ENCODE peak calls at places on chromosome 16, in six cellular contexts. L, B, Y, M, K and J are unnamed samples.

GRCh38 chr16:69894675-69895074 is 56.5 kb upstream of the CLEC18A start:
- DNase-seq in L (no peak), B (no peak), Y (no peak), M (no peak), K (no peak), J (no peak)

GRCh38 chr16:23729503-23730424 is 16.7 kb upstream of the ERN2 start:
- DNase-seq in L (no peak), B (peak; percentile 59), Y (peak; percentile 4), M (no peak), K (peak; percentile 4), J (no peak)

GRCh38 chr16:81928975-81929374 is 82.3 kb downstream of the SDR42E1 start:
- DNase-seq in L (no peak), B (peak; percentile 43), Y (no peak), M (no peak), K (no peak), J (no peak)

GRCh38 chr16:74770826-74771526 is 3.6 kb downstream of the FA2H start:
- DNase-seq in L (no peak), B (no peak), Y (no peak), M (no peak), K (no peak), J (no peak)

GRCh38 chr16:58733248-58733670 is 857 bp downstream of the GOT2 start:
- DNase-seq in L (peak; percentile 64), B (no peak), Y (no peak), M (no peak), K (no peak), J (no peak)

GRCh38 chr16:60642956-60643355 is 1393.3 kb downstream of the CDH8 start:
- DNase-seq in L (no peak), B (no peak), Y (no peak), M (no peak), K (no peak), J (no peak)

GRCh38 chr16:80900593-80900954 is 96.2 kb upstream of the CDYL2 start:
- DNase-seq in L (no peak), B (no peak), Y (no peak), M (no peak), K (no peak), J (no peak)

GRCh38 chr16:22638393-22639206 is 127.9 kb downstream of the NPIPB5 start:
- DNase-seq in L (no peak), B (no peak), Y (no peak), M (peak; percentile 57), K (no peak), J (peak; percentile 57)

GRCh38 chr16:29308644-29309546 is 97.6 kb downstream of the NPIPB11 start:
- DNase-seq in L (no peak), B (no peak), Y (no peak), M (no peak), K (no peak), J (no peak)

GRCh38 chr16:24685539-24686432 is 43.7 kb upstream of the TNRC6A start:
- DNase-seq in L (peak; percentile 81), B (peak; percentile 60), Y (no peak), M (peak; percentile 69), K (peak; percentile 85), J (peak; percentile 25)

GRCh38 chr16:81696136-81696958 is 82.7 kb upstream of the PLCG2 start:
- DNase-seq in L (no peak), B (no peak), Y (no peak), M (no peak), K (no peak), J (no peak)

GRCh38 chr16:71357681-71358080 is 842 bp upstream of the CALB2 start:
- DNase-seq in L (no peak), B (peak; percentile 56), Y (no peak), M (no peak), K (no peak), J (no peak)
- TF ChIP-seq CTCF in L (no peak), B (no peak), Y (no peak), M (no peak), K (no peak), J (no peak)

GRCh38 chr16:51365715-51366114 is 214.6 kb upstream of the SALL1 start:
- DNase-seq in L (peak; percentile 54), B (no peak), Y (no peak), M (no peak), K (no peak), J (no peak)
- H3K4me3 ChIP-seq in L (no peak overlapping the region), B (no peak overlapping the region), Y (no peak overlapping the region), M (no peak overlapping the region), K (no peak overlapping the region), J (no peak overlapping the region)

DNA sequence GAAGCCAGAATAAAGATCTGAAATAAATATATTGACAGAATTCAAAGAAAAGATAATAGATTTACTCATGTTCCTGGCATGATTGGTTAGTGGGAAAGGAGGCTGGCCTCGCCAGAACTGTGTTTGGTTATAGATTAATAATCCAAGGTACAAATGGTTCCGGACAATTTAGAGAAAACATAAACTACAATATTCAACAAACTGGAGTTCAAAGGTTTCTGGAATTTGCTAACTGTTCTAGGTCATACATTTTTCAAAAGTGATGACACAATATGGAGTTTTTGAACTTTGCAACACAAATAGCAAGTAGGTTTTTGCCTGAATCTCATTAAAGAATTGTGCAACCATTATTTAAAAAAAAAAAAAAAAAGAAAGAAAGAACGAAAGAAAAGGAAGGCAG is 251.7 kb upstream of the SALL1 start:
- DNase-seq in L (peak; percentile 67), B (no peak), Y (no peak), M (no peak), K (no peak), J (no peak)
- TF ChIP-seq CTCF in L (no peak), B (no peak), Y (no peak), M (no peak), K (no peak), J (no peak)

DNA sequence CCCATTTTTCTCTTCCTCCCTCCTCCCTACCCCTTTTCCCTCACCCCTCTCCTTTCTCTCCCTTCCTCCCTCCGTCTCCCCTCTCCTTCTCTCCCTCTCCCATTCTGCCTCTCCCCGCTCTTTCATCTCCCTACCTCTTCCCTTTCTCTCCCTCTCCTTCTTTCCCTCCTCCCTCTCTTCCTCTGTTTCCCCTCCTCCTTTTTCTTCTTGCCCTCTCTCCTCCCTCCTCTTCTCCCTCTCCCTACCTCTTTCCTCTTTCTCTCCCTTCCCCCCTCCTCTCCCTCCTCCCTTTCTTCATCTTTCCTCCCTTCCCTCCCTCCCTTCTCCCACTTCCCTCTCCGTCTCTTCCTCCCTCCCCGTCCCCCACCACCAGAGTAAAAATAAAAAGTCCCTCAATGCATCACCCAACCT is 10.5 kb downstream of the CHD9NB start:
- DNase-seq in L (no peak), B (no peak), Y (no peak), M (no peak), K (no peak), J (no peak)
- H3K4me3 ChIP-seq in L (no peak overlapping the region), B (peak overlapping the region; percentile 61), Y (no peak overlapping the region), M (no peak overlapping the region), K (no peak overlapping the region), J (no peak overlapping the region)

DNA sequence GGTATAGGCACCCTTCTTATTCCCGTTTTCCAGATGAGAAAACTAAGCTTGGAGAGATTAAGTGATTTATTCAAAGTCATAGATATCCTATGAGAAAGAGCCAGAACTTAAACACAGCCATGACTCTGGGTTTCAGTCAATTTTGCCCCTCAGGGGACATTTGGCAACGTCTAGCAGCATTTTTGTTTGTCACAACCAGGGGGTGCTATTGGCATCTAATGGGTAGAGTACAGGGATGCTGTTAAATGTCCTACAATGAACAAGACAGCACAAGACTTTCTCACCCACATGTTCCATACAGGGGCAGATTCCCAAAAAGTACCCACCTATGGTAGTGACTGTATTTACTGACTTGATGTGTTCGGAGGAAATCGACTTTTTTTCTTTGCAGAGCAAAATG is 4.8 kb upstream of the SHISA9 start:
- DNase-seq in L (no peak), B (no peak), Y (no peak), M (peak; percentile 6), K (no peak), J (no peak)
- TF ChIP-seq CTCF in L (peak; percentile 61), B (peak; percentile 5), Y (no peak), M (peak; percentile 44), K (peak; percentile 66), J (peak; percentile 46)

GRCh38 chr16:86242244-86243122 is 267.8 kb upstream of the FOXF1 start:
- DNase-seq in L (no peak), B (peak; percentile 40), Y (no peak), M (no peak), K (no peak), J (no peak)

GRCh38 chr16:86243123-86243473 is 267.2 kb upstream of the FOXF1 start:
- DNase-seq in L (no peak), B (peak; percentile 37), Y (no peak), M (no peak), K (no peak), J (no peak)

GRCh38 chr16:86241681-86242080 is 268.6 kb upstream of the FOXF1 start:
- DNase-seq in L (no peak), B (peak; percentile 43), Y (no peak), M (no peak), K (no peak), J (no peak)

GRCh38 chr16:86239381-86239780 is 270.9 kb upstream of the FOXF1 start:
- DNase-seq in L (no peak), B (peak; percentile 35), Y (no peak), M (no peak), K (no peak), J (no peak)

GRCh38 chr16:86240716-86241363 is 269.5 kb upstream of the FOXF1 start:
- DNase-seq in L (no peak), B (peak; percentile 42), Y (no peak), M (no peak), K (no peak), J (no peak)
- H3K4me3 ChIP-seq in L (no peak overlapping the region), B (no peak overlapping the region), Y (no peak overlapping the region), M (no peak overlapping the region), K (no peak overlapping the region), J (no peak overlapping the region)